ENCODE peak calls at places on chromosomes 11 and 22, in eight cellular contexts. G is CD4-positive, alpha-beta T cell; C is Caki2; H is right atrium auricular region; U is activated CD8-positive, alpha-beta memory T cell treated with anti-CD3 and anti-CD28 coated beads, Interleukin-2, amount 50 U/mL, for 48 hours; Y is AG04450; W is iPS-NIHi11; X is HTR-8/SVneo. F is an unnamed sample.

GRCh38 chr11:2548596-2548995 is 103.8 kb downstream of the KCNQ1 start:
- DNase-seq in G (no peak), C (no peak), H (no peak), U (no peak), Y (no peak), W (no peak), X (no peak), F (no peak)

GRCh38 chr11:125074511-125075241 is 11.6 kb downstream of the SLC37A2 start:
- DNase-seq in G (no peak), C (no peak), H (peak; percentile 43), U (no peak), Y (no peak), W (no peak), X (no peak), F (no peak)

GRCh38 chr22:37661160-37661924 is 2.8 kb downstream of the PDXP start:
- DNase-seq in G (no peak), C (peak; percentile 71), H (no peak), U (no peak), Y (peak; percentile 59), W (no peak), X (no peak), F (no peak)

GRCh38 chr11:2484576-2485125 is 39.8 kb downstream of the KCNQ1 start:
- DNase-seq in G (no peak), C (no peak), H (no peak), U (no peak), Y (no peak), W (no peak), X (no peak), F (no peak)

GRCh38 chr11:134450186-134450585 is 38.1 kb upstream of the B3GAT1 start:
- DNase-seq in G (no peak), C (no peak), H (no peak), U (no peak), Y (no peak), W (no peak), X (no peak), F (no peak)

GRCh38 chr22:29343313-29343805 is 27.9 kb upstream of the RASL10A start:
- DNase-seq in G (no peak), C (no peak), H (peak; percentile 64), U (no peak), Y (no peak), W (peak; percentile 62), X (no peak), F (no peak)

GRCh38 chr22:37032535-37033460 is 13.3 kb downstream of the MPST start:
- DNase-seq in G (no peak), C (peak; percentile 88), H (peak; percentile 68), U (no peak), Y (no peak), W (peak; percentile 50), X (no peak), F (no peak)

GRCh38 chr11:6694229-6694535 is 11.0 kb upstream of the MRPL17 start:
- DNase-seq in G (no peak), C (no peak), H (no peak), U (no peak), Y (no peak), W (no peak), X (no peak), F (no peak)

GRCh38 chr11:65606876-65607613 is 7.0 kb downstream of the MAP3K11 start:
- DNase-seq in G (no peak), C (no peak), H (peak; percentile 99), U (no peak), Y (peak; percentile 82), W (peak; percentile 99), X (no peak), F (peak; percentile 72)

GRCh38 chr11:66289548-66290331 is 797 bp upstream of the YIF1A start:
- DNase-seq in G (peak; percentile 71), C (no peak), H (peak; percentile 75), U (peak; percentile 90), Y (peak; percentile 72), W (peak; percentile 87), X (peak; percentile 92), F (peak; percentile 76)

F was measured in COLO829.